ENCODE peak calls at places on chromosomes 16 and 17, in six cellular contexts. H is stomach, X is HCT116, W is prostate gland, Y is suprapubic skin, R is SK-N-SH. N is an unnamed sample.

GRCh38 chr17:64277831-64278562 is 14.9 kb upstream of the TEX2 start:
- DNase-seq in Y (no peak), H (no peak), W (no peak), X (no peak), R (no peak), N (no peak)

GRCh38 chr17:27895110-27895895 is 2.1 kb upstream of the LYRM9 start:
- DNase-seq in W (no peak), R (no peak), X (no peak), Y (no peak), H (no peak), N (no peak)

GRCh38 chr17:75430159-75430748 is 24.8 kb upstream of the GRB2 start:
- DNase-seq in Y (no peak), W (no peak), H (no peak), R (no peak), X (no peak), N (no peak)

GRCh38 chr16:17509194-17509593 is 38.4 kb upstream of the XYLT1 start:
- DNase-seq in X (no peak), R (no peak), Y (no peak), W (no peak), H (no peak), N (no peak)

GRCh38 chr17:49218941-49219913 is 8.7 kb downstream of the ABI3 start:
- DNase-seq in X (no peak), Y (no peak), H (peak), R (peak), W (no peak), N (no peak)

GRCh38 chr17:8832711-8833352 is 33.7 kb upstream of the MFSD6L start:
- DNase-seq in H (no peak), X (peak), W (no peak), R (peak), Y (no peak), N (no peak)

GRCh38 chr16:82070656-82071369 is 35.8 kb downstream of the HSD17B2 start:
- DNase-seq in R (no peak), X (no peak), H (no peak), Y (no peak), W (no peak), N (no peak)

GRCh38 chr16:69338557-69339288 is 641 bp downstream of the COG8 start:
- DNase-seq in R (no peak), H (no peak), Y (no peak), W (no peak), X (no peak), N (no peak)

GRCh38 chr16:88662222-88662842 is 559 bp downstream of the MVD start:
- DNase-seq in W (no peak), H (no peak), Y (no peak), X (no peak), R (no peak), N (no peak)

GRCh38 chr16:52597772-52598483 is 51.0 kb upstream of the TOX3 start:
- DNase-seq in W (peak), X (no peak), Y (no peak), H (peak), R (no peak), N (no peak)

GRCh38 chr17:45032150-45032493 is 19.3 kb downstream of the DCAKD start:
- DNase-seq in H (no peak), W (no peak), Y (no peak), R (peak), X (no peak), N (no peak)

GRCh38 chr17:18250259-18250658 is 8.3 kb downstream of the FLII start:
- DNase-seq in W (peak), Y (no peak), X (no peak), H (peak), R (no peak), N (no peak)

GRCh38 chr17:204427-205175 is 23.2 kb upstream of the DOC2B start:
- DNase-seq in W (no peak), Y (no peak), H (no peak), X (no peak), R (no peak), N (no peak)

GRCh38 chr16:77794586-77794985 is 6.2 kb downstream of the VAT1L start:
- DNase-seq in W (no peak), Y (no peak), R (no peak), H (no peak), X (no peak), N (no peak)

GRCh38 chr17:63998050-63998720 is at the start of gene PRR29:
- DNase-seq in H (peak), Y (peak), R (peak), W (peak), X (no peak), N (no peak)

GRCh38 chr16:87034317-87034716 is 282.9 kb downstream of the C16orf95 start:
- DNase-seq in X (no peak), W (no peak), H (no peak), Y (no peak), R (no peak), N (no peak)

GRCh38 chr16:11163761-11164261 is 92.2 kb downstream of the SOCS1 start:
- DNase-seq in R (no peak), Y (no peak), X (no peak), W (no peak), H (no peak), N (no peak)

GRCh38 chr16:88194397-88195020 is 188.2 kb upstream of the ZNF469 start:
- DNase-seq in H (no peak), R (peak), W (no peak), X (no peak), Y (peak), N (no peak)

GRCh38 chr16:3553138-3553923 is 23.9 kb downstream of the NLRC3 start:
- DNase-seq in R (no peak), Y (no peak), H (no peak), X (no peak), W (peak), N (no peak)

GRCh38 chr17:51590071-51590470 is 329.7 kb downstream of the UTP18 start:
- DNase-seq in W (no peak), R (no peak), X (no peak), Y (no peak), H (no peak), N (no peak)

GRCh38 chr16:68898026-68898425 is 54.7 kb downstream of the TANGO6 start:
- DNase-seq in X (no peak), Y (no peak), R (peak), H (no peak), W (no peak), N (no peak)

GRCh38 chr16:25078386-25078978 is 33.1 kb upstream of the LCMT1 start:
- DNase-seq in R (no peak), H (no peak), W (no peak), X (no peak), Y (no peak), N (no peak)

GRCh38 chr17:31807846-31808245 is 51.2 kb downstream of the COPRS start:
- DNase-seq in X (no peak), W (no peak), H (no peak), Y (no peak), R (no peak), N (no peak)

GRCh38 chr17:51672058-51672457 is 411.7 kb downstream of the UTP18 start:
- DNase-seq in R (no peak), H (no peak), W (no peak), Y (no peak), X (no peak), N (no peak)

GRCh38 chr16:85417156-85417860 is 195.8 kb upstream of the GSE1 start:
- DNase-seq in R (no peak), H (no peak), Y (peak), X (no peak), W (no peak), N (no peak)

GRCh38 chr17:40034426-40035161 is 19.4 kb downstream of the CSF3 start:
- DNase-seq in X (no peak), W (no peak), H (no peak), Y (no peak), R (no peak), N (no peak)

GRCh38 chr16:28491080-28491969 is 549 bp downstream of the CLN3 start:
- DNase-seq in W (peak), Y (peak), R (peak), X (no peak), H (no peak), N (no peak)

GRCh38 chr16:6682142-6682811 is 650.4 kb upstream of the RBFOX1 start:
- DNase-seq in Y (no peak), W (no peak), R (peak), H (peak), X (no peak), N (no peak)

GRCh38 chr16:75014318-75014717 is 15.5 kb downstream of the ZNRF1 start:
- DNase-seq in H (no peak), X (no peak), Y (no peak), R (no peak), W (no peak), N (no peak)

GRCh38 chr17:40107266-40107980 is 7.0 kb upstream of the NR1D1 start:
- DNase-seq in X (no peak), W (no peak), H (no peak), R (no peak), Y (no peak), N (no peak)

GRCh38 chr17:34895388-34895787 is 65.9 kb downstream of the CCT6B start:
- DNase-seq in X (no peak), Y (no peak), W (no peak), H (no peak), R (no peak), N (no peak)

GRCh38 chr17:77217136-77217535 is 76.4 kb downstream of the SEC14L1 start:
- DNase-seq in W (no peak), Y (no peak), R (no peak), H (no peak), X (no peak), N (no peak)

GRCh38 chr16:86052926-86053325 is 154.0 kb downstream of the IRF8 start:
- DNase-seq in R (no peak), H (no peak), Y (no peak), W (no peak), X (no peak), N (no peak)

GRCh38 chr17:71232801-71233559 is 887.8 kb upstream of the SOX9 start:
- DNase-seq in W (no peak), R (no peak), Y (no peak), H (no peak), X (no peak), N (no peak)

GRCh38 chr16:23491490-23492391 is 18.6 kb downstream of the GGA2 start:
- DNase-seq in H (no peak), Y (no peak), W (peak), R (no peak), X (no peak), N (no peak)

GRCh38 chr17:60602871-60603270 is 2.9 kb downstream of the PPM1D start:
- DNase-seq in H (no peak), R (no peak), X (no peak), W (no peak), Y (no peak), N (no peak)
- H3K4me3 ChIP-seq in H (peak), R (peak), X (no peak), W (peak), Y (peak), N (peak)

GRCh38 chr16:794853-795466 is 5.6 kb downstream of the GNG13 start:
- DNase-seq in X (no peak), W (no peak), Y (no peak), H (no peak), R (no peak), N (no peak)
- TF ChIP-seq POLR2AphosphoS5 in X (no peak), W (no peak), Y (no peak), H (no peak), R (no peak), N (no peak)

DNA sequence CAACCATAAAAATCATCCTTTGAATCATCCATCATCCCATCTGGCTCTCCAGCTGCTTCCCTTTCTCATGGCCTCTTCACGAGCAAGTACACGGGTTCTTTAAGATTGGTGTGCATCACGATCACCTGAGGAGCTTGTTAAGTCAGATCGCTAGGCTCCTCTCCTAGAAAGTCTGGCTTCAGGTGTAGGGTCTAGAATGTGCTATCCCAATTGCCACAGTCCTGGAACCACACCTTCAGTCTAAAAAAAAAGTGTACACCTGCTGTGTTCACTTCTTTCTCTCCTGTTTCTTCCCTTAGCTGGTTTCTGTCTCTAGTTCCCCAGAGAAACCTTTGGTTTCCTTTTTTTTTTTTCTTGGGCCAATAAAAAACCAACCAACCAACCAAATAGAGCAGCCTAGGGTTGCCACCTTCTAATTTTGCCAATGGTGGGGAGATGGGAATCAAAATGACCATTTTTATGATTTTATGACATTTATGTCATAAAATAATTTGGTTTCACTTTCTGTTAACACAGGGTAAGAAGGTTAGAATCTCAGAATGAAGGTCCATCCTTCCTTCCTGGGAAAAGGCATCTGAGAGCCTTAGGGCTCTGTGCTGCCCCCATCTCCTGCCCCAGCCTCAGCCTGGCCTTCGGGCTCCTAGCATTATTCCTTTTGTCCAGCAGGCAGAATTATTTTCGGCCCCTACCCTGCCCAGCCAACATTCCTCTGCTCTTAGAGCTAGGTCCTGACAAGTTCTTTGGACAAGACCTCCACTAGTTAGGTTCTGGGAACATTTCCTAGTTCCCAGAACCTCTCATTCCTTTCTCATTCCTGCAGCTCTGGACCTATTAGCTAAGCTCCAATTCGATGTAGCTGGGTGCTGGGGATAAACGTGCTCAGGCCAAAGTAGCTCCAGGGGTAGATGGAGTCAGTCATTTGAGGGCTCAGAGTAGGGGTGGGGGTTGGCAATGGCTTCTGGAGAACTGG is 1.9 kb upstream of the GGT6 start:
- DNase-seq in X (no peak), Y (no peak), W (no peak), R (no peak), H (no peak), N (no peak)
- H3K4me3 ChIP-seq in X (no peak), Y (no peak), W (no peak), R (no peak), H (no peak), N (no peak)

GRCh38 chr17:2397247-2398171 is 3.4 kb downstream of the MNT start:
- DNase-seq in X (no peak), Y (no peak), H (no peak), W (no peak), R (no peak), N (no peak)

GRCh38 chr17:2398188-2398587 is 2.7 kb downstream of the MNT start:
- DNase-seq in Y (no peak), W (no peak), H (no peak), R (no peak), X (no peak), N (no peak)

GRCh38 chr17:2400474-2400866 is 390 bp downstream of the MNT start:
- DNase-seq in X (no peak), H (peak), R (peak), Y (peak), W (no peak), N (no peak)

GRCh38 chr17:2399572-2400473 is 1.0 kb downstream of the MNT start:
- DNase-seq in H (peak), R (peak), X (peak), Y (peak), W (peak), N (no peak)

DNA sequence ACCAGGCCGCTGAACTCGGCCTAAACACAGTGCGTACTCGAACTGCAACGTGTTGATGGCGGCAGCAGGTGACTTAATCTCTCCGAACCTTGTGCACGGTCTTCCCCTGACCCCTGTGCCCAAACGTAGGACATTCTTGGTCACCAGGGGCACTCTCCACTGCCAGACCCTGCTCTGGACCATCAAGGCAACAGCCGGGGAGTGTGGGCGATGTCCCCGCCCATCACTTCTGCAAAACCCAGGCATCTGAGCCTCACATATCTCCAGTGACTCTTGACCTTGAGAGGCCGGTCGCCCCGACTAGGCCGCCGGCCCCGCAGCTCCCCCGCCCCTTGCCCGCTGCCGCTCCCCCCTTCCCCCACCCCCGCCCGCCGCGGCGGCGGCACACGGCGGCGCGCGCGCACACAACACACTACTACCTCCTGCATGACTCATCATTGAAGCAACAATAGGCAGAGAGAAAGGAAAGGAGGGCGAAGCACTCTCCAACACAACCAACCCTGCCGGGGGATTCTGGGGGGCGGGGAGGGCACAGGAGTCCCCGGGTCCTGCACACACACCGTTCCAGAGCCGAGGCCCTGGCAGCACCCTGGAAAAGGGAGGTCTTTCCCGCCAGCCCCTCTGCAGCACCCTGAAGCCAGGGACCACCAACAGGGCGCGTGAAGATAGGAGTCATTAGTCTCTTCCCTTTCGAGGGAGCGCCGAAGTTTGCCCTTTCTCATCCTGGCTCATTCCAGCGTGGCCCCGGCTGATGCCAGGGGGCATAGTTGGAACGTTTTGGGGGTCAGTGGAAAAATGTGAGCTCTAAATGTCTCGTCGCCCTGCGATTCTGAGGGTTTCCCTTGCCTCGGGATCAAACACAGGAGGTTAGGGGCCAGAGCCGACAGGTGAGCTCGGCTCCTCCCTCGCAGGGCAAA is 1.9 kb downstream of the MNT start:
- DNase-seq in R (peak), W (peak), Y (peak), H (peak), X (no peak), N (no peak)
- TF ChIP-seq POLR2AphosphoS5 in R (no peak), W (peak), Y (no peak), H (peak), X (peak), N (no peak)

N was measured in SK-N-MC.